ENCODE peak calls at places on chromosomes 13 and 19, in eight cellular contexts. B is WTC11; M is fibroblast of pulmonary artery; W is stimulated activated CD4-positive, alpha-beta T cell treated with anti-CD3 and anti-CD28 coated beads, Interleukin-15, amount 100 ng/mL, for 1 hour; U is HuH-7; I is heart right ventricle; C is nephron progenitor cell; N is activated CD4-positive, alpha-beta T cell treated with anti-CD3 and anti-CD28 coated beads, Interleukin-2, amount 50 U/mL, for 1 hour. H is an unnamed sample.

GRCh38 chr13:66992183-66992582 is 238.0 kb downstream of the PCDH9 start:
- DNase-seq in U (no peak), I (no peak), N (no peak), M (peak), C (no peak), W (no peak), B (no peak), H (no peak)

GRCh38 chr19:7595466-7596133 is at the start of gene CAMSAP3:
- DNase-seq in M (no peak), W (no peak), B (peak), N (peak), U (peak), C (peak), I (no peak), H (peak)

GRCh38 chr13:111900390-111901180 is 166.4 kb upstream of the SOX1 start:
- DNase-seq in W (no peak), U (no peak), N (no peak), I (no peak), B (peak), C (no peak), M (no peak), H (no peak)

GRCh38 chr13:97971519-97971918 is 18.0 kb downstream of the IPO5 start:
- DNase-seq in U (no peak), B (no peak), M (no peak), W (no peak), I (no peak), N (no peak), C (no peak), H (no peak)

GRCh38 chr19:3752492-3752891 is 9.0 kb downstream of the APBA3 start:
- DNase-seq in M (no peak), N (no peak), C (no peak), I (no peak), B (no peak), U (no peak), W (no peak), H (no peak)

GRCh38 chr13:20721454-20722357 is 18.2 kb downstream of the IL17D start:
- DNase-seq in U (no peak), C (peak), N (no peak), B (peak), W (no peak), I (peak), M (peak), H (no peak)

GRCh38 chr13:59914556-59914955 is 249.2 kb downstream of the DIAPH3 start:
- DNase-seq in U (no peak), I (no peak), C (no peak), N (no peak), W (no peak), M (peak), B (no peak), H (no peak)

GRCh38 chr13:32142956-32143375 is 111.4 kb downstream of the FRY start:
- DNase-seq in W (no peak), M (peak), B (peak), C (no peak), U (peak), I (no peak), N (no peak), H (no peak)

GRCh38 chr13:92074658-92075057 is 676.2 kb downstream of the GPC5 start:
- DNase-seq in W (no peak), M (peak), B (peak), U (no peak), I (no peak), N (no peak), C (no peak), H (no peak)

GRCh38 chr19:49468199-49468598 is 5.8 kb upstream of the FLT3LG start:
- DNase-seq in M (no peak), B (no peak), U (no peak), W (no peak), I (no peak), N (no peak), C (no peak), H (no peak)